ENCODE peak calls at places on chromosomes 6 and 20, in eight cellular contexts. One of them, this sample, is unnamed.
A peak's percentile ranks its signal among the peaks of the same experiment; 100 is the strongest.

GRCh38 chr6:83592770-83593394 is 80.5 kb downstream of the PRSS35 start:
- DNase-seq in HepG2: peak; percentile 41
- DNase-seq in HCT116: peak; percentile 26
- DNase-seq in SK-N-MC: no peak
- DNase-seq in SK-N-SH: peak; percentile 22
- DNase-seq in GM23338: peak; percentile 77
- DNase-seq in stomach: no peak
- DNase-seq in prostate gland: no peak
- DNase-seq in this sample: no peak

GRCh38 chr20:33561981-33562601 is 72.2 kb downstream of the CBFA2T2 start:
- DNase-seq in HCT116: peak; percentile 28
- DNase-seq in GM23338: peak; percentile 52
- DNase-seq in stomach: peak; percentile 83
- DNase-seq in SK-N-SH: peak; percentile 83
- DNase-seq in prostate gland: peak; percentile 91
- DNase-seq in SK-N-MC: no peak
- DNase-seq in HepG2: peak; percentile 93
- DNase-seq in this sample: peak; percentile 96

GRCh38 chr6:160073272-160073671 is 48.3 kb upstream of the SLC22A1 start:
- DNase-seq in SK-N-MC: no peak
- DNase-seq in HCT116: no peak
- DNase-seq in prostate gland: no peak
- DNase-seq in SK-N-SH: no peak
- DNase-seq in GM23338: no peak
- DNase-seq in HepG2: no peak
- DNase-seq in stomach: no peak
- DNase-seq in this sample: no peak

GRCh38 chr6:106249658-106250057 is 75.9 kb downstream of the ATG5 start:
- DNase-seq in HepG2: no peak
- DNase-seq in SK-N-SH: no peak
- DNase-seq in prostate gland: no peak
- DNase-seq in stomach: no peak
- DNase-seq in GM23338: no peak
- DNase-seq in SK-N-MC: no peak
- DNase-seq in HCT116: no peak
- DNase-seq in this sample: no peak

GRCh38 chr6:78615430-78615904 is 251.9 kb upstream of the IRAK1BP1 start:
- DNase-seq in prostate gland: no peak
- DNase-seq in HCT116: no peak
- DNase-seq in HepG2: no peak
- DNase-seq in stomach: no peak
- DNase-seq in SK-N-SH: no peak
- DNase-seq in GM23338: no peak
- DNase-seq in SK-N-MC: no peak
- DNase-seq in this sample: no peak

GRCh38 chr6:99434702-99435530 is 9.8 kb upstream of the PNISR start:
- DNase-seq in GM23338: peak; percentile 56
- DNase-seq in stomach: no peak
- DNase-seq in prostate gland: no peak
- DNase-seq in HCT116: peak; percentile 24
- DNase-seq in SK-N-SH: peak; percentile 15
- DNase-seq in SK-N-MC: no peak
- DNase-seq in HepG2: peak; percentile 23
- DNase-seq in this sample: no peak

GRCh38 chr6:72271531-72271930 is 350.3 kb upstream of the KCNQ5 start:
- DNase-seq in GM23338: no peak
- DNase-seq in stomach: no peak
- DNase-seq in SK-N-MC: no peak
- DNase-seq in HCT116: no peak
- DNase-seq in SK-N-SH: no peak
- DNase-seq in HepG2: no peak
- DNase-seq in prostate gland: no peak
- DNase-seq in this sample: no peak

GRCh38 chr6:129525055-129525454 is 184.9 kb downstream of the ARHGAP18 start:
- DNase-seq in GM23338: no peak
- DNase-seq in HepG2: no peak
- DNase-seq in SK-N-MC: no peak
- DNase-seq in stomach: no peak
- DNase-seq in HCT116: no peak
- DNase-seq in SK-N-SH: no peak
- DNase-seq in prostate gland: no peak
- DNase-seq in this sample: no peak

GRCh38 chr20:17823382-17824144 is 123.8 kb downstream of the BANF2 start:
- DNase-seq in GM23338: peak; percentile 8
- DNase-seq in prostate gland: no peak
- DNase-seq in stomach: no peak
- DNase-seq in SK-N-MC: no peak
- DNase-seq in SK-N-SH: no peak
- DNase-seq in HepG2: peak; percentile 36
- DNase-seq in HCT116: no peak
- DNase-seq in this sample: no peak

GRCh38 chr6:13397359-13398080 is 69.2 kb upstream of the TBC1D7 start:
- DNase-seq in prostate gland: no peak
- DNase-seq in HepG2: no peak
- DNase-seq in SK-N-SH: no peak
- DNase-seq in GM23338: no peak
- DNase-seq in stomach: no peak
- DNase-seq in HCT116: no peak
- DNase-seq in SK-N-MC: no peak
- DNase-seq in this sample: no peak

GRCh38 chr6:122372647-122373046 is 26.8 kb upstream of the HSF2 start:
- DNase-seq in GM23338: peak; percentile 22
- DNase-seq in stomach: no peak
- DNase-seq in prostate gland: no peak
- DNase-seq in HepG2: no peak
- DNase-seq in SK-N-SH: no peak
- DNase-seq in HCT116: no peak
- DNase-seq in SK-N-MC: no peak
- DNase-seq in this sample: no peak

GRCh38 chr20:61816606-61817005 is 249.1 kb downstream of the TAF4 start:
- DNase-seq in HepG2: no peak
- DNase-seq in HCT116: no peak
- DNase-seq in prostate gland: no peak
- DNase-seq in stomach: no peak
- DNase-seq in SK-N-SH: no peak
- DNase-seq in SK-N-MC: no peak
- DNase-seq in GM23338: no peak
- DNase-seq in this sample: no peak

GRCh38 chr6:36326351-36326995 is 10.2 kb downstream of the BNIP5 start:
- DNase-seq in SK-N-MC: no peak
- DNase-seq in stomach: no peak
- DNase-seq in GM23338: no peak
- DNase-seq in HCT116: no peak
- DNase-seq in prostate gland: no peak
- DNase-seq in HepG2: no peak
- DNase-seq in SK-N-SH: peak; percentile 58
- DNase-seq in this sample: no peak

GRCh38 chr6:6315660-6316059 is 4.8 kb downstream of the F13A1 start:
- DNase-seq in prostate gland: no peak
- DNase-seq in SK-N-MC: no peak
- DNase-seq in HepG2: peak; percentile 27
- DNase-seq in GM23338: peak; percentile 79
- DNase-seq in SK-N-SH: peak; percentile 52
- DNase-seq in HCT116: peak; percentile 52
- DNase-seq in stomach: peak; percentile 41
- DNase-seq in this sample: no peak

GRCh38 chr20:58661298-58662141 is 10.4 kb downstream of the STX16 start:
- DNase-seq in HepG2: no peak
- DNase-seq in stomach: no peak
- DNase-seq in prostate gland: no peak
- DNase-seq in GM23338: no peak
- DNase-seq in HCT116: no peak
- DNase-seq in SK-N-MC: no peak
- DNase-seq in SK-N-SH: no peak
- DNase-seq in this sample: no peak

GRCh38 chr6:30378290-30378937 is 33.5 kb downstream of the RPP21 start:
- DNase-seq in SK-N-SH: no peak
- DNase-seq in HepG2: peak; percentile 61
- DNase-seq in HCT116: no peak
- DNase-seq in GM23338: peak; percentile 74
- DNase-seq in SK-N-MC: peak; percentile 39
- DNase-seq in stomach: no peak
- DNase-seq in prostate gland: no peak
- DNase-seq in this sample: no peak

GRCh38 chr6:156918647-156919046 is 141.5 kb downstream of the ARID1B start:
- DNase-seq in stomach: no peak
- DNase-seq in HCT116: no peak
- DNase-seq in HepG2: no peak
- DNase-seq in GM23338: no peak
- DNase-seq in SK-N-SH: no peak
- DNase-seq in prostate gland: no peak
- DNase-seq in SK-N-MC: no peak
- DNase-seq in this sample: no peak

GRCh38 chr6:42388046-42388445 is 63.7 kb downstream of the TRERF1 start:
- DNase-seq in SK-N-MC: no peak
- DNase-seq in GM23338: no peak
- DNase-seq in prostate gland: no peak
- DNase-seq in SK-N-SH: no peak
- DNase-seq in HepG2: no peak
- DNase-seq in HCT116: no peak
- DNase-seq in stomach: no peak
- DNase-seq in this sample: no peak

GRCh38 chr20:45948742-45949541 is 14.5 kb downstream of the PCIF1 start:
- DNase-seq in GM23338: no peak
- DNase-seq in HCT116: no peak
- DNase-seq in stomach: no peak
- DNase-seq in prostate gland: no peak
- DNase-seq in SK-N-SH: no peak
- DNase-seq in SK-N-MC: no peak
- DNase-seq in HepG2: no peak
- DNase-seq in this sample: no peak

GRCh38 chr6:3305831-3306230 is 47.1 kb downstream of the PSMG4 start:
- DNase-seq in GM23338: no peak
- DNase-seq in prostate gland: no peak
- DNase-seq in SK-N-SH: no peak
- DNase-seq in HCT116: no peak
- DNase-seq in stomach: no peak
- DNase-seq in HepG2: no peak
- DNase-seq in SK-N-MC: no peak
- DNase-seq in this sample: peak; percentile 29
- H3K27ac ChIP-seq in GM23338: no peak overlapping the region
- H3K27ac ChIP-seq in prostate gland: no peak overlapping the region
- H3K27ac ChIP-seq in SK-N-SH: no peak overlapping the region
- H3K27ac ChIP-seq in HCT116: no peak overlapping the region
- H3K27ac ChIP-seq in stomach: no peak overlapping the region
- H3K27ac ChIP-seq in HepG2: no peak overlapping the region
- H3K27ac ChIP-seq in SK-N-MC: no peak overlapping the region
- H3K27ac ChIP-seq in this sample: no peak overlapping the region

GRCh38 chr6:149449831-149450678 is 34.8 kb downstream of the ZC3H12D start:
- DNase-seq in HepG2: no peak
- DNase-seq in stomach: no peak
- DNase-seq in prostate gland: no peak
- DNase-seq in HCT116: no peak
- DNase-seq in GM23338: no peak
- DNase-seq in SK-N-SH: no peak
- DNase-seq in SK-N-MC: no peak
- DNase-seq in this sample: no peak

GRCh38 chr6:149449054-149449453 is 35.8 kb downstream of the ZC3H12D start:
- DNase-seq in prostate gland: no peak
- DNase-seq in HCT116: no peak
- DNase-seq in SK-N-SH: no peak
- DNase-seq in SK-N-MC: no peak
- DNase-seq in HepG2: no peak
- DNase-seq in stomach: no peak
- DNase-seq in GM23338: no peak
- DNase-seq in this sample: no peak

GRCh38 chr6:149451361-149452061 is 33.3 kb downstream of the ZC3H12D start:
- DNase-seq in SK-N-MC: no peak
- DNase-seq in SK-N-SH: no peak
- DNase-seq in HCT116: no peak
- DNase-seq in prostate gland: no peak
- DNase-seq in GM23338: peak; percentile 55
- DNase-seq in HepG2: no peak
- DNase-seq in stomach: no peak
- DNase-seq in this sample: no peak

GRCh38 chr6:149452062-149452939 is 32.5 kb downstream of the ZC3H12D start:
- DNase-seq in HCT116: no peak
- DNase-seq in SK-N-MC: no peak
- DNase-seq in prostate gland: no peak
- DNase-seq in HepG2: peak; percentile 29
- DNase-seq in GM23338: no peak
- DNase-seq in stomach: no peak
- DNase-seq in SK-N-SH: no peak
- DNase-seq in this sample: no peak

GRCh38 chr6:149450679-149451360 is 34.0 kb downstream of the ZC3H12D start:
- DNase-seq in prostate gland: no peak
- DNase-seq in stomach: peak; percentile 50
- DNase-seq in HCT116: no peak
- DNase-seq in HepG2: no peak
- DNase-seq in SK-N-SH: peak; percentile 83
- DNase-seq in GM23338: peak; percentile 54
- DNase-seq in SK-N-MC: no peak
- DNase-seq in this sample: peak; percentile 74
- TF ChIP-seq POLR2AphosphoS5 in prostate gland: no peak
- TF ChIP-seq POLR2AphosphoS5 in stomach: no peak
- TF ChIP-seq POLR2AphosphoS5 in HCT116: no peak
- TF ChIP-seq POLR2AphosphoS5 in HepG2: no peak
- TF ChIP-seq POLR2AphosphoS5 in SK-N-SH: no peak
- TF ChIP-seq POLR2AphosphoS5 in GM23338: no peak
- TF ChIP-seq POLR2AphosphoS5 in SK-N-MC: no peak
- TF ChIP-seq POLR2AphosphoS5 in this sample: no peak

GRCh38 chr6:16760536-16761468 is at the start of gene ATXN1:
- DNase-seq in stomach: peak; percentile 62
- DNase-seq in HCT116: no peak
- DNase-seq in SK-N-SH: peak; percentile 80
- DNase-seq in GM23338: peak; percentile 69
- DNase-seq in SK-N-MC: no peak
- DNase-seq in HepG2: peak; percentile 53
- DNase-seq in prostate gland: peak; percentile 58
- DNase-seq in this sample: peak; percentile 85
- H3K27ac ChIP-seq in stomach: peak within 1 kb of the TSS; percentile 100
- H3K27ac ChIP-seq in HCT116: peak within 1 kb of the TSS; percentile 81
- H3K27ac ChIP-seq in SK-N-SH: peak within 1 kb of the TSS; percentile 77
- H3K27ac ChIP-seq in GM23338: peak within 1 kb of the TSS; percentile 57
- H3K27ac ChIP-seq in SK-N-MC: no peak within 1 kb of the TSS
- H3K27ac ChIP-seq in HepG2: peak within 1 kb of the TSS; percentile 87
- H3K27ac ChIP-seq in prostate gland: peak within 1 kb of the TSS; percentile 98
- H3K27ac ChIP-seq in this sample: peak within 1 kb of the TSS; percentile 99

DNA sequence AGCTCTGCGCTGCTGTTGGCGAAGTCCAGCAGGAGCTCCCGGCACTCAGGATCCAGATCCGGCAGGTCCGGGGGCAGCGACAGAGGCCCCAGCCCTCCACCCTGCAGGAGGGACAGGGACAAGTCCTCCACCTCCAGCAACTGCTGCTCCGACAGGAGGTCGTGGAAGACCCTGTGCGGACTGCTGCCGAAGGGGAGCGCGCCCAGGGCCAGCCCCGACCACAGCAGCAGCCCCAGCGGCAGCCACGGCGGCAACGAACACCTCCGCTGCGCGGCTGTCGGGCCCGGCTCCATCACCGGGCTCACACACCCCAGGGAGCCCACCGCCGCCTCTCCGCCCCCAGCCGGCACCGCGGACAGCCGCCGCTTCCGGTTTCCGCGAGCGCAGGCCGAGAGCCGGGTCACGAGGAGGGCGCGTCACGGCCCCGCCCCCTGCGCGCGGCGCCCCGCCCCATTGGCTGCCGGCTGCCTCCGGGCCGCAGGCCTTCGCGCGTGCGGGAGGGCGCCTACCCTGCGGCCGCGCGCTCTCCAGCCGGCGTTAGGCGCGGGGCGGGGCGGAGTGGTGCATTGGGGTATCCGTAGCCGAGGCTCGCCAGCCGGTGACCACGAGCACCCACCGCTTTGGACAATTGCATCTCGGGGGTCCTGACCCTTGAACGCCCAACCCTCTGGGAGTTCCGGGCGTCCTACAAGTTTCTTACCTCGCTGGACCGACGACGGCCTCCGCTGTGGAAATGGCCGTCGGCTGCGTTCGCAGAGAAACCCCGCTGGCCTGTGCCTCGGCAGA is at the start of gene OSTM1:
- DNase-seq in stomach: peak; percentile 94
- DNase-seq in HepG2: peak; percentile 77
- DNase-seq in GM23338: peak; percentile 90
- DNase-seq in SK-N-SH: peak; percentile 99
- DNase-seq in HCT116: peak; percentile 51
- DNase-seq in SK-N-MC: no peak
- DNase-seq in prostate gland: peak; percentile 84
- DNase-seq in this sample: peak; percentile 94
- TF ChIP-seq POLR2AphosphoS5 in stomach: peak; percentile 67
- TF ChIP-seq POLR2AphosphoS5 in HepG2: peak; percentile 39
- TF ChIP-seq POLR2AphosphoS5 in GM23338: peak; percentile 85
- TF ChIP-seq POLR2AphosphoS5 in SK-N-SH: peak; percentile 72
- TF ChIP-seq POLR2AphosphoS5 in HCT116: peak; percentile 86
- TF ChIP-seq POLR2AphosphoS5 in SK-N-MC: peak; percentile 88
- TF ChIP-seq POLR2AphosphoS5 in prostate gland: no peak
- TF ChIP-seq POLR2AphosphoS5 in this sample: peak; percentile 87

This sample was measured in sigmoid colon.